ENCODE peak calls at places on chromosomes 7 and 10, in ten cellular contexts. K, T, R, U, E, Z, X, D, I and B are unnamed samples.

GRCh38 chr7:90597879-90598278 is 1.8 kb downstream of the CDK14 start:
- DNase-seq in X (no peak), T (no peak), E (no peak), D (no peak), R (no peak), U (no peak), I (no peak), K (no peak), Z (no peak), B (no peak)

GRCh38 chr10:32367793-32368453 is 21.0 kb upstream of the EPC1 start:
- DNase-seq in I (no peak), Z (peak), K (no peak), U (peak), R (peak), D (peak), X (peak), T (peak), E (peak), B (peak)

GRCh38 chr7:94466516-94466915 is 43.1 kb upstream of the CASD1 start:
- DNase-seq in K (no peak), D (no peak), E (no peak), Z (no peak), X (no peak), U (no peak), R (no peak), T (no peak), I (no peak), B (no peak)

GRCh38 chr7:23357190-23358093 is 58.3 kb downstream of the MALSU1 start:
- DNase-seq in Z (no peak), R (no peak), K (no peak), D (no peak), I (no peak), T (no peak), E (no peak), U (peak), X (peak), B (no peak)

GRCh38 chr7:1569016-1569415 is 816 bp downstream of the PSMG3 start:
- DNase-seq in K (no peak), T (no peak), U (peak), D (no peak), X (peak), R (peak), Z (no peak), E (no peak), I (no peak), B (no peak)

GRCh38 chr7:2521341-2521745 is 1.8 kb downstream of the LFNG start:
- DNase-seq in U (no peak), E (no peak), Z (no peak), I (no peak), R (no peak), T (no peak), K (no peak), X (no peak), D (no peak), B (no peak)

GRCh38 chr10:3720228-3721019 is 64.6 kb downstream of the KLF6 start:
- DNase-seq in D (peak), T (peak), Z (peak), I (peak), U (no peak), E (no peak), K (no peak), R (no peak), X (peak), B (no peak)

GRCh38 chr10:24713086-24713485 is 10.6 kb downstream of the ARHGAP21 start:
- DNase-seq in T (no peak), E (no peak), I (no peak), U (no peak), D (no peak), R (no peak), Z (no peak), K (no peak), X (no peak), B (no peak)

GRCh38 chr10:54402576-54402975 is 398.5 kb downstream of the PCDH15 start:
- DNase-seq in Z (no peak), X (no peak), D (no peak), K (no peak), I (no peak), E (no peak), T (no peak), U (no peak), R (no peak), B (no peak)

GRCh38 chr10:95290801-95291633 is at the start of gene PDLIM1:
- DNase-seq in X (peak), R (no peak), I (peak), U (peak), D (peak), Z (peak), E (peak), K (no peak), T (peak), B (peak)

GRCh38 chr10:8331896-8332729 is 277.6 kb downstream of the GATA3 start:
- DNase-seq in X (peak), R (peak), T (peak), Z (no peak), E (peak), D (peak), K (peak), U (peak), I (no peak), B (peak)

GRCh38 chr10:33749042-33749441 is 414.6 kb upstream of the NRP1 start:
- DNase-seq in I (no peak), E (no peak), K (no peak), R (no peak), U (no peak), Z (no peak), X (peak), D (no peak), T (no peak), B (no peak)

GRCh38 chr7:65422670-65423069 is 49.0 kb downstream of the ZNF92 start:
- DNase-seq in Z (no peak), K (no peak), R (no peak), I (no peak), D (no peak), T (no peak), X (no peak), U (no peak), E (no peak), B (no peak)

GRCh38 chr10:131775444-131775832 is 125.4 kb upstream of the PPP2R2D start:
- DNase-seq in E (no peak), R (no peak), K (no peak), Z (no peak), D (no peak), I (peak), U (no peak), T (no peak), X (no peak), B (no peak)

GRCh38 chr7:52758337-52758736 is 277.1 kb upstream of the POM121L12 start:
- DNase-seq in R (no peak), K (no peak), E (no peak), X (no peak), Z (no peak), T (no peak), D (no peak), U (no peak), I (no peak), B (no peak)

GRCh38 chr10:52739380-52740154 is 33.0 kb downstream of the MBL2 start:
- DNase-seq in T (no peak), K (no peak), E (no peak), I (no peak), D (no peak), X (no peak), R (no peak), Z (no peak), U (no peak), B (no peak)

GRCh38 chr7:56051053-56051338 is 248 bp downstream of the PSPH start:
- DNase-seq in T (no peak), R (no peak), U (no peak), D (no peak), E (no peak), X (no peak), I (no peak), Z (no peak), K (no peak), B (no peak)

GRCh38 chr7:114418117-114418516 is 3.5 kb downstream of the FOXP2 start:
- DNase-seq in I (no peak), D (no peak), K (no peak), U (no peak), X (no peak), R (no peak), T (no peak), Z (no peak), E (no peak), B (no peak)

GRCh38 chr7:26466007-26466406 is 174.3 kb downstream of the SNX10 start:
- DNase-seq in R (no peak), E (no peak), D (no peak), U (no peak), X (no peak), K (no peak), I (peak), T (no peak), Z (no peak), B (no peak)

GRCh38 chr10:20040012-20040411 is 223.8 kb downstream of the PLXDC2 start:
- DNase-seq in I (no peak), T (peak), X (no peak), Z (peak), U (no peak), E (no peak), R (no peak), K (no peak), D (no peak), B (no peak)

GRCh38 chr7:64312826-64313225 is 935 bp upstream of the ZNF736 start:
- DNase-seq in Z (no peak), U (no peak), I (no peak), T (no peak), K (no peak), R (no peak), X (no peak), E (no peak), D (peak), B (no peak)

GRCh38 chr10:84337199-84337598 is 8.8 kb downstream of the CCSER2 start:
- DNase-seq in T (no peak), D (no peak), E (no peak), I (no peak), R (no peak), X (peak), U (no peak), Z (no peak), K (no peak), B (no peak)

GRCh38 chr7:130669051-130669700 is 628 bp upstream of the COPG2 start:
- DNase-seq in Z (no peak), T (no peak), I (peak), D (no peak), R (no peak), K (no peak), E (no peak), U (no peak), X (peak), B (no peak)

GRCh38 chr10:58477122-58477521 is 35.5 kb upstream of the BICC1 start:
- DNase-seq in K (no peak), E (peak), T (peak), R (peak), U (no peak), Z (no peak), X (peak), I (no peak), D (no peak), B (no peak)

GRCh38 chr7:2798669-2799068 is 45.4 kb downstream of the GNA12 start:
- DNase-seq in R (no peak), Z (no peak), T (no peak), I (no peak), X (no peak), E (no peak), K (no peak), U (no peak), D (no peak), B (no peak)

GRCh38 chr7:149458235-149458634 is 2.6 kb downstream of the ZNF777 start:
- DNase-seq in D (peak), Z (no peak), U (no peak), K (no peak), R (no peak), X (no peak), T (no peak), E (no peak), I (no peak), B (no peak)

GRCh38 chr10:110802551-110803238 is 69.0 kb upstream of the PDCD4 start:
- DNase-seq in E (no peak), I (no peak), Z (peak), T (peak), K (peak), X (peak), D (peak), U (peak), R (peak), B (peak)

GRCh38 chr10:123009105-123009805 is 449 bp downstream of the ACADSB start:
- DNase-seq in R (peak), D (peak), Z (peak), K (no peak), I (peak), U (peak), E (peak), T (peak), X (no peak), B (peak)

GRCh38 chr10:123014772-123015171 is 6.0 kb downstream of the ACADSB start:
- DNase-seq in X (no peak), I (no peak), Z (no peak), D (no peak), U (no peak), R (no peak), K (no peak), E (no peak), T (no peak), B (no peak)

GRCh38 chr10:123013456-123014419 is 4.9 kb downstream of the ACADSB start:
- DNase-seq in X (no peak), T (no peak), Z (no peak), D (no peak), I (no peak), U (no peak), E (no peak), R (no peak), K (no peak), B (no peak)

GRCh38 chr10:123008379-123009104 is at the start of the genes ACADSB and IKZF5:
- DNase-seq in T (peak), Z (peak), R (peak), D (peak), I (peak), K (peak), X (peak), U (peak), E (peak), B (peak)

DNA sequence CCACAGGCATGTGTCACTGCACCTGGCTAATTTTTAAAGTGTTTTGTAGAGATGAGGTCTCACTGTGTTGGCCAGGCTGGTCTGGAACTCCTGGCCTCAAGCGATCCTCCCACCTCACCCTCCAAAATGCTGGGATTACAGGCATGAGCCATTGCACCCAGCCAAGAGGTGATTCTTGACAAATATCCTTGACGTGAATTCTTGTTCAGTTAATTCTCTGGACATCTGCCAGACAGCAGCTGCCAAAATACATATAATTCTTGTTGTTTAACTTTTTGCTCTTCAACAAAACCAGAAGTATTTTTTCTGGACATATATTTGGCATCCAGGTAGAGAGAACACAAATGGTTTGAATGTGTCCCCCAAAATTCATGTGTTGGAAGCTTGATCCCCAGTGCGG is 3.2 kb downstream of the ACADSB start:
- DNase-seq in K (no peak), U (no peak), D (no peak), E (no peak), Z (no peak), R (no peak), X (peak), T (no peak), I (no peak), B (no peak)
- H3K4me3 ChIP-seq in K (no peak), U (no peak), D (no peak), E (no peak), Z (no peak), R (no peak), X (no peak), T (no peak), I (no peak), B (no peak)

GRCh38 chr10:17506390-17506789 is 52.0 kb upstream of the ST8SIA6 start:
- DNase-seq in E (no peak), T (no peak), U (no peak), D (no peak), X (no peak), K (no peak), R (no peak), Z (no peak), I (no peak), B (no peak)

GRCh38 chr10:17510242-17510908 is 56.0 kb upstream of the ST8SIA6 start:
- DNase-seq in T (no peak), D (no peak), I (no peak), U (no peak), X (no peak), E (no peak), Z (no peak), K (no peak), R (no peak), B (no peak)

GRCh38 chr10:17506859-17507471 is 52.6 kb upstream of the ST8SIA6 start:
- DNase-seq in I (no peak), D (no peak), U (no peak), R (no peak), T (no peak), Z (no peak), X (no peak), K (no peak), E (no peak), B (no peak)

GRCh38 chr10:17504547-17505245 is 50.3 kb upstream of the ST8SIA6 start:
- DNase-seq in Z (no peak), E (no peak), D (no peak), X (peak), T (no peak), K (no peak), U (no peak), R (no peak), I (no peak), B (no peak)

GRCh38 chr10:17507538-17507937 is 53.1 kb upstream of the ST8SIA6 start:
- DNase-seq in Z (no peak), I (no peak), D (no peak), E (no peak), K (no peak), U (no peak), R (no peak), T (no peak), X (no peak), B (no peak)
- H3K4me3 ChIP-seq in Z (no peak), I (no peak), D (no peak), E (no peak), K (no peak), U (no peak), R (no peak), T (no peak), X (no peak), B (no peak)

DNA sequence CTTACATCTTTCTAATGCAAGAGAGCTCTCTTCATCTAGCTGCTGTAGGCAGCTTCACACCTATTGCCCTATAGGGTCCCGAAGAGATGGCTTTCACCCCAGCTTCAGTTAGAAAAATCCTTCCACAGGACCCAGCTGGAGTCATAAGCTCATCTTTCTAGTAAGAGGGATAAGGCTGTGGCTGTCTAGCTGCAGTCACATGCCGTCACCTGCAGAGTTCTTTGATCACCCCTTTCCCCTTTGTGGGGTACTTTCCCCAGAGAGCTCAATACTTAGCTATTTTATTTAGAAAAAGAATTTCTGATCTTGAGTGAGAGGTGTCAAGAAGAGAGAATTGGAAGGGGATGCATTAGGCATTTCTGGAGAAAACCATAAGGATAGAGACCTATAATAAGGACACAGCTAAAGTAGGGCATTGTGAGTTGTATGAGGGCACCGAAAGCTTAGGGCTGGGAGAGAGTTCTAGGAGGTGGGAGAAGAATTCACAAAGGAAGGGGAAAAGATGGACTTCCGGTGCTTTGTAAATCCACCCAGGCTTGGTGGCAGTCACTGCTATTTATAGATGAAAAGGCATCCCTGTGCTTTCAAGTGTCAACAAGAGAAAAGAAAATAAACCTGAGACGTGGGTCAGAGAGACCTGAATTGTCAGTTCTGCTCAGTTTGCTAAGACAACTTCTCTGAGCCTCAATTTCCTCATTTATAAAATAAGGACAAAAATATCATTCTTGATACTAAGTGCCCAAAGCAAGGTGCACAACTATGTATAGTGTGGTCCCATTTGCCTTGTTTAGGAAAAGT is 11.1 kb upstream of the ST8SIA6 start:
- DNase-seq in Z (no peak), K (no peak), E (no peak), T (no peak), U (no peak), R (no peak), D (no peak), I (no peak), X (no peak), B (no peak)
- H3K4me3 ChIP-seq in Z (no peak), K (no peak), E (no peak), T (no peak), U (no peak), R (no peak), D (no peak), I (no peak), X (no peak), B (no peak)

DNA sequence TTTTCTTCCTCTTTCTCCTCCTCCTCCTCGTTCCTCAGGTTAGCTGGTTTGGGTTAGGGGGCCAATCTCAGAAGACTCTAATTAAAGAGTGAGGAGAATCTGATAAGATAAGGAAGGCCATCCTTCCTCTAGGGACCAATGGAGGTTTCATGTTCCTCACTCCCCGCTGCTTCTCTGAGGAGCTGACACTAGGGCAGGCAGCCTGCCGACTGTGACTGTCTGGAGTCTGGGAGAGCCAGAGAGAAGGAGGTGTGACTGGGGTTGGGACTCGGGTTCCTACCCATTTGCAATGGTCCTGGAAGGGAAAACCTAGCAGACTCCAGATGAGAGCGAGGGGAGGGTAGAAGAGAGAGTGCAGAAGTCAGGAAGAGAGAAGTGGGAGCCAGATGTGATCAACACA is 15.3 kb downstream of the PAX2 start:
- DNase-seq in Z (no peak), D (no peak), E (no peak), K (no peak), U (no peak), I (no peak), T (no peak), X (no peak), R (no peak), B (no peak)
- H3K4me3 ChIP-seq in Z (no peak), D (no peak), E (no peak), K (no peak), U (no peak), I (no peak), T (no peak), X (no peak), R (no peak), B (no peak)

GRCh38 chr10:116043304-116043703 is 229.7 kb downstream of the GFRA1 start:
- DNase-seq in D (no peak), E (no peak), X (no peak), K (no peak), T (no peak), I (no peak), R (no peak), U (no peak), Z (no peak), B (no peak)
- H3K4me3 ChIP-seq in D (no peak), E (no peak), X (no peak), K (no peak), T (no peak), I (no peak), R (no peak), U (no peak), Z (no peak), B (no peak)

DNA sequence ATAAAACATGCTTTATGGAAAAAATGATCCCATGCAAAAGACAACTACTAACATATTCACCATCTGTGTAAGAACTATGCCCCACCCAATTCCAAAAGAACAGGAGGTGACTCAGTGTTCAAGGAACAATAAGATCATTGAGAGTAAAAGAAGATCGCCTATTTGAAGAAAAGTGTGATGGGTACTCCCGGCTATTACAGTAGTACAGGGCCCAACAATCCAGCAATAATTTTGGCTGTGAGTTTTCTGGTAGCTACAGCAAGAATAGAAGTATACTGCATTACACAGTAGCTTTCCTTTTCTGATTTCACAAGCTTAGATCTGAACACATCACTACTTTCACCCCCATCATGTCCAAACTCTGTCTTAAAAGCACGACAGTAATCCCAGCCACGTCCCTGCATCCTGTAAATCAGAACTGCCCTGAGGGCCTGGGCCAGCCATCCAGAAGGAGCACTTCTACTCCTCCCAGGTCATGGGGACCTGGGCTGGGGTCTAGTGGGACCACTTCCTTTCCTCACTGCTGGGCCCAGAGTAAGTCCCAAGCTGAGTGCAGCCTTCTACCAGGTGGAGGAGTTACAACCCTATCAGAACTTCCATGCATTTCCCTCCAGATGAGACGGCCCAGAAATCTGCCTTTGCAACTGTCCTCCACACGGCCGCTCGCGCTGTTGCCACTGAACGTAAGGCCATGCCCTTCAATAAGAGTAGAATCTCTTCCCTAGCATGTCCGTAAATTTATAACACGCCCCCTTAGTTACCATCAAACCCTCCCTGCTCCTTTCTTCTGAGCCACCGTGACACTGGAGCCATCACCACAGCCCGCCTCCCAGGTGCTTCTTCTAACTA is 7.9 kb downstream of the ESYT2 start:
- DNase-seq in U (no peak), T (no peak), R (peak), I (no peak), K (no peak), E (no peak), D (no peak), X (peak), Z (no peak), B (no peak)
- H3K4me3 ChIP-seq in U (peak), T (no peak), R (no peak), I (peak), K (no peak), E (no peak), D (no peak), X (peak), Z (no peak), B (no peak)